ENCODE peak calls at places on chromosome 20, in eight cellular contexts. V is AG04450, C is mammary epithelial cell, A is stomach, F is breast epithelium, S is SK-N-SH, X is BJ, P is body of pancreas. K is an unnamed sample.

GRCh38 chr20:48550814-48551213 is 277.0 kb downstream of the PREX1 start:
- DNase-seq in V (no peak), C (no peak), A (no peak), F (no peak), S (no peak), X (no peak), P (no peak), K (no peak)

GRCh38 chr20:49292010-49292409 is 14.2 kb upstream of the ZNFX1 start:
- DNase-seq in V (no peak), C (no peak), A (no peak), F (no peak), S (no peak), X (no peak), P (no peak), K (no peak)

GRCh38 chr20:59765599-59766177 is 161.3 kb downstream of the PHACTR3 start:
- DNase-seq in V (no peak), C (peak; percentile 24), A (no peak), F (no peak), S (no peak), X (no peak), P (no peak), K (no peak)

GRCh38 chr20:5675103-5676091 is 74.8 kb upstream of the SHLD1 start:
- DNase-seq in V (no peak), C (no peak), A (no peak), F (no peak), S (no peak), X (no peak), P (no peak), K (no peak)

GRCh38 chr20:48298851-48299484 is 513.7 kb upstream of the SULF2 start:
- DNase-seq in V (peak; percentile 61), C (peak; percentile 86), A (no peak), F (no peak), S (peak; percentile 71), X (peak; percentile 54), P (peak; percentile 58), K (peak; percentile 57)

GRCh38 chr20:20410678-20411077 is 42.8 kb downstream of the INSM1 start:
- DNase-seq in V (no peak), C (no peak), A (peak; percentile 78), F (no peak), S (peak; percentile 66), X (no peak), P (peak; percentile 56), K (no peak)

GRCh38 chr20:39137299-39137698 is 175.2 kb downstream of the DHX35 start:
- DNase-seq in V (no peak), C (no peak), A (no peak), F (no peak), S (no peak), X (no peak), P (no peak), K (no peak)

GRCh38 chr20:6836821-6837374 is 69.4 kb downstream of the BMP2 start:
- DNase-seq in V (no peak), C (no peak), A (no peak), F (no peak), S (no peak), X (no peak), P (no peak), K (no peak)

GRCh38 chr20:15316556-15316955 is 979.1 kb upstream of the FLRT3 start:
- DNase-seq in V (no peak), C (no peak), A (no peak), F (no peak), S (no peak), X (no peak), P (no peak), K (no peak)

DNA sequence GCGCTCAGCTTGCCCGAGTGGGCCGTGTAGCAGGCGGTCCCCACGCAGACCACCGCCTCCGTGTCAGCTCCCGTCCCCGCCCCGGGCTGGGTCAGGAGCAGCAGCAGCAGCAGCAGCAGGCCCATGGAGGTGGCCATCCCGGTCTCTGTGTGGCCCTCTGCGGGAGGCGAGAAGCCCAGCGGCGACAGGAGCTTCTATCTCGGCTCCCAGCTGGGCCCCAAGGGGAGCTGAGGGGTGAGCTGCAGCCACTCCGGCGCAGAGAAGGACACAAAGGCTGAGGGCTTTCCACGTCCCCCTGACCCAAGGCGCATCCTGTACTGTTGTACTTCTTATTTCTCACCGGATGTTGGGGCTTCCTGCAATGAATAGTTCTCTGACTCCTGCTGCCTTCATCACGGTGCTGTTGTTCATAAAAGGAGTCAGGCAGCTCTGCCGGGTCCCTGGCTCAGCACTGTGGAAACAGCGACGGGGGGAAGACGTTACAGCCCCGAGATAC is at the start of gene CD93:
- DNase-seq in V (no peak), C (no peak), A (no peak), F (no peak), S (no peak), X (no peak), P (no peak), K (no peak)
- H3K4me3 ChIP-seq in V (no peak within 1 kb of the TSS), C (no peak within 1 kb of the TSS), A (peak within 1 kb of the TSS; percentile 26), F (peak within 1 kb of the TSS; percentile 59), S (no peak within 1 kb of the TSS), X (no peak within 1 kb of the TSS), P (no peak within 1 kb of the TSS), K (no peak within 1 kb of the TSS)

GRCh38 chr20:575230-575629 is 31.6 kb upstream of the CSNK2A1 start:
- DNase-seq in V (no peak), C (no peak), A (no peak), F (no peak), S (no peak), X (no peak), P (no peak), K (no peak)
- TF ChIP-seq CTCF in V (no peak), C (no peak), A (no peak), F (no peak), S (no peak), X (no peak), P (no peak), K (no peak)

GRCh38 chr20:31475032-31475431 is at the start of the genes DEFB124 and REM1:
- DNase-seq in V (no peak), C (no peak), A (no peak), F (no peak), S (peak; percentile 50), X (no peak), P (peak; percentile 16), K (no peak)

GRCh38 chr20:31476313-31476623 is 1.2 kb downstream of the REM1 start:
- DNase-seq in V (no peak), C (no peak), A (no peak), F (no peak), S (no peak), X (no peak), P (no peak), K (no peak)

GRCh38 chr20:31476648-31477220 is 1.6 kb downstream of the REM1 start:
- DNase-seq in V (no peak), C (no peak), A (no peak), F (no peak), S (no peak), X (no peak), P (no peak), K (no peak)

GRCh38 chr20:31474097-31474436 is 860 bp downstream of the DEFB124 start:
- DNase-seq in V (no peak), C (no peak), A (no peak), F (no peak), S (no peak), X (no peak), P (no peak), K (no peak)

DNA sequence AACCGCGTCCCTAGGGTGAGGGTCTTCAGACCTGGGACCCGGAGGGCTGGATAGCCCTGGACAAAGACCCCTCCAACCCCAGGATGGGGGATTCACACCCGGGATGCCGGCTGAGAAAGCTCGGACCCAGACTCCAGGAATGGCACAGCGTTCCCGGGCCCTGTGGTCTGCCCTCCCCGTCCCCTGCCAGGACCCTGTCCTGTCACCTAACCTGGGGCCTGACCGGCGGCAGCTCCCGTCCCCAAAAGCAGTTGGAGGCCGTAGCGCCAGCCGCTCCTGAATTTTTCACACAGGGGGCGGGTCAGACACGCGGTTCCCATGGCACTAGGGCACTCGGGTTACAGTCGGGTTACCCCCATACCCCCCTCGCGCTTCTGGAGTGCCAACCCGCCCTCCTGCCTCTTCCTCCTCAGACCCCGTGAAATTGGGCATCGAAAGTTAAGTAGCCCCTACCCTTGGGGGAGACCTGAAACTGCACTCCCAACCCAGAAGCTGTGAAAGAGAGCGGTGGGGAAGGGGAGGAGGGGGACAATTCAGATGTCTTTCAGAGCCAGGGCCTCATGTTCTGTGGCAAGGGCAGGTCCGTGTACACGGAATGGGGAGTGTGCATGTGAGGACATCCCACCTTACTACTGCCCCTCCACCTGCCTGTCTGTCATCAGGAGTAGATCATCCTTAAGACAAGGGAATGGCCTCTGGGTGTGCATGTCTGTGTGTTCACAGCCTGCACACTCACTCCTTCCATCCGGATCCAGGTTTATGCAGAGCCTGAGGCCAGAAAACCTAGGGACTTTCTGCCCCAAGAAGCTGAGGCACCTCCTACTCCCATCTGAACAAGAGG is 604 bp downstream of the REM1 start:
- DNase-seq in V (no peak), C (no peak), A (no peak), F (no peak), S (no peak), X (no peak), P (no peak), K (no peak)
- H3K4me3 ChIP-seq in V (no peak overlapping the region), C (no peak overlapping the region), A (peak overlapping the region; percentile 37), F (peak overlapping the region; percentile 72), S (peak overlapping the region; percentile 75), X (no peak overlapping the region), P (no peak overlapping the region), K (no peak overlapping the region)

GRCh38 chr20:56428388-56428787 is 16.3 kb downstream of the CASS4 start:
- DNase-seq in V (no peak), C (no peak), A (no peak), F (no peak), S (no peak), X (no peak), P (no peak), K (no peak)
- TF ChIP-seq CTCF in V (no peak), C (no peak), A (no peak), F (no peak), S (no peak), X (no peak), P (no peak), K (no peak)

GRCh38 chr20:50558483-50558925 is 48.3 kb downstream of the PTPN1 start:
- DNase-seq in V (no peak), C (peak; percentile 85), A (no peak), F (no peak), S (no peak), X (peak; percentile 28), P (no peak), K (peak; percentile 32)
- H3K4me3 ChIP-seq in V (no peak overlapping the region), C (no peak overlapping the region), A (no peak overlapping the region), F (no peak overlapping the region), S (no peak overlapping the region), X (no peak overlapping the region), P (no peak overlapping the region), K (no peak overlapping the region)